ENCODE peak calls at places on chromosomes 12 and 14, in seven cellular contexts. I, T, A, Q, P, B and E are unnamed samples.

GRCh38 chr12:89708793-89709156 is at the start of gene ATP2B1:
- DNase-seq in T (peak; percentile 89), I (peak; percentile 90), B (peak; percentile 83), A (peak; percentile 94), P (peak; percentile 91), Q (peak; percentile 84), E (peak; percentile 88)

GRCh38 chr14:66072190-66072905 is 413.8 kb upstream of the CCDC196 start:
- DNase-seq in P (no peak), B (no peak), Q (no peak), I (no peak), A (no peak), T (no peak), E (no peak)

GRCh38 chr14:67941456-67942018 is 122.0 kb downstream of the RAD51B start:
- DNase-seq in A (no peak), T (no peak), I (peak; percentile 20), P (no peak), B (no peak), Q (no peak), E (no peak)

GRCh38 chr14:22411398-22411797 is 177.6 kb downstream of the DAD1 start:
- DNase-seq in Q (no peak), B (no peak), A (no peak), P (no peak), I (no peak), T (no peak), E (no peak)

GRCh38 chr14:100654025-100654813 is 67.0 kb upstream of the BEGAIN start:
- DNase-seq in A (no peak), T (no peak), Q (no peak), I (no peak), B (no peak), P (no peak), E (no peak)

GRCh38 chr12:91577586-91578539 is 395.2 kb upstream of the DCN start:
- DNase-seq in T (no peak), I (peak; percentile 66), P (peak; percentile 39), Q (no peak), A (no peak), B (no peak), E (no peak)

GRCh38 chr14:72060917-72061316 is 128.7 kb downstream of the RGS6 start:
- DNase-seq in B (no peak), P (no peak), Q (no peak), A (no peak), I (no peak), T (no peak), E (no peak)

GRCh38 chr12:109461846-109462766 is 15.0 kb downstream of the KCTD10 start:
- DNase-seq in T (peak; percentile 90), B (no peak), P (peak; percentile 32), I (peak; percentile 94), Q (peak; percentile 74), A (peak; percentile 48), E (peak; percentile 92)

GRCh38 chr12:45292486-45293195 is 76.7 kb downstream of the ANO6 start:
- DNase-seq in A (no peak), B (no peak), P (no peak), I (no peak), T (no peak), Q (peak; percentile 39), E (no peak)

GRCh38 chr14:77043177-77043983 is 14.9 kb upstream of the IRF2BPL start:
- DNase-seq in T (no peak), I (peak; percentile 93), P (peak; percentile 64), B (peak; percentile 53), A (no peak), Q (peak; percentile 69), E (no peak)

GRCh38 chr12:53380104-53380796 is at the start of gene SP1:
- DNase-seq in P (peak; percentile 95), A (peak; percentile 98), T (peak; percentile 93), B (peak; percentile 99), I (peak; percentile 95), Q (peak; percentile 98), E (peak; percentile 91)

GRCh38 chr12:88633312-88633711 is 53.0 kb upstream of the KITLG start:
- DNase-seq in I (peak; percentile 50), T (no peak), A (no peak), B (no peak), P (peak; percentile 18), Q (no peak), E (no peak)

GRCh38 chr12:63047146-63047545 is 103.9 kb downstream of the AVPR1A start:
- DNase-seq in I (no peak), P (no peak), T (no peak), B (no peak), Q (no peak), A (no peak), E (no peak)

GRCh38 chr12:132558861-132559623 is 51.3 kb downstream of the LRCOL1 start:
- DNase-seq in T (no peak), P (no peak), Q (no peak), B (no peak), A (no peak), I (no peak), E (peak; percentile 39)

GRCh38 chr12:117035287-117035686 is 63.9 kb downstream of the TESC start:
- DNase-seq in A (no peak), T (no peak), I (no peak), P (no peak), Q (no peak), B (no peak), E (no peak)

GRCh38 chr12:8081921-8082577 is at the start of gene NECAP1:
- DNase-seq in A (peak; percentile 97), T (peak; percentile 95), I (peak; percentile 90), Q (peak; percentile 94), B (peak; percentile 93), P (peak; percentile 99), E (peak; percentile 97)
- H3K4me1 ChIP-seq in A (peaks cover 19% of the 10 kb centered on the region), T (peaks cover 44% of the 10 kb centered on the region), I (peaks cover 26% of the 10 kb centered on the region), Q (peaks cover 9% of the 10 kb centered on the region), B (peaks cover 58% of the 10 kb centered on the region), P (peaks cover 32% of the 10 kb centered on the region), E (peaks cover 12% of the 10 kb centered on the region)

GRCh38 chr12:79911889-79912656 is 22.8 kb downstream of the PPP1R12A start:
- DNase-seq in A (no peak), P (peak; percentile 24), B (no peak), Q (no peak), I (peak; percentile 35), T (no peak), E (no peak)
- H3K4me1 ChIP-seq in A (peaks cover 9% of the 10 kb centered on the region), P (peaks cover 3% of the 10 kb centered on the region), B (peaks cover 38% of the 10 kb centered on the region), Q (peaks cover 4% of the 10 kb centered on the region), I (no peaks in the 10 kb centered on the region), T (peaks cover 76% of the 10 kb centered on the region), E (peaks cover 6% of the 10 kb centered on the region)

DNA sequence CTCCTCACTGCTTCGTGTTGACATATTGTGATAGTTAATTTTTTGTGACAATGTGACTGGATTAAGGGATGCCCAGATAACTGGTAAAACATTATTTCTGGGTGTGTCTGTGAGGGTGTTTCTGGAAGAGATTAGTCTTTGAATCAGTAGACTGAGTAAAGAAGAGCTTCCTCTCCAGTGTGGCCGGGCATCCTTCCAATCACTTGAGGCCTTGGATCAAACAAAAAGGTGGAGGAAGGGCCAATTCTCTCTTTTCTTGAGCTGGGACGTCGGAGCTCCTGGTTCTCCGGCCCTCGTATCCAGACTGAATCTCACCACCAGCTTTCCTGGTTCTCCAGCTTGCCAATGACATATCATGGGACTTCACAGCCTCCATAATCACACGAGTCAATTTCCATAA is 240.4 kb downstream of the CHST11 start:
- DNase-seq in B (no peak), Q (no peak), P (no peak), I (no peak), T (no peak), A (no peak), E (peak; percentile 95)
- H3K4me1 ChIP-seq in B (peaks cover 25% of the 10 kb centered on the region), Q (no peaks in the 10 kb centered on the region), P (no peaks in the 10 kb centered on the region), I (peaks cover 4% of the 10 kb centered on the region), T (peaks cover 13% of the 10 kb centered on the region), A (no peaks in the 10 kb centered on the region), E (peaks cover 59% of the 10 kb centered on the region)

GRCh38 chr12:26361964-26362363 is 166.6 kb downstream of the SSPN start:
- DNase-seq in B (no peak), T (no peak), P (no peak), I (no peak), Q (no peak), A (no peak), E (no peak)

GRCh38 chr12:26360062-26360461 is 164.7 kb downstream of the SSPN start:
- DNase-seq in P (no peak), Q (no peak), I (no peak), A (no peak), T (no peak), B (no peak), E (no peak)

GRCh38 chr12:26359576-26359975 is 164.2 kb downstream of the SSPN start:
- DNase-seq in Q (no peak), A (no peak), B (no peak), T (no peak), I (no peak), P (no peak), E (no peak)

DNA sequence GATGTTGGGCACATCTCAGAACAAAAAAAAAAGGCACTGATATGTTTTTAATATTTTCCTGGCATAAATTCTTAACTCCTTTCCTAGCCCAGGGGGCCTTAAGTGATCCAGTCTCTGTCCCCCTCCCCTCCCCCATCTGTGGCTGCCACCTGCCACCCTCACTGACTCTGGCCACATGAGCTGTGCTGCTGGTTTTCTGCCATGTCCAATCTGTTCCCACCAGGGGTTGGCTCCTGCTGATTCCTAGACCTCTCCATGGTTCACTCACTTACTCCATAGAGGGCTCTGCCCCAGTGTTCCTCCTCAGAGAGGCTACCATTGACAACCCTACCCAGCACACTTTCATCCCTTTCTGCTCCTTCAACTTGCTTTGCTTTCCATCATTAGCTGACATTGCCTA is 163.3 kb downstream of the SSPN start:
- DNase-seq in T (no peak), P (no peak), B (no peak), Q (no peak), A (no peak), I (no peak), E (no peak)
- H3K4me1 ChIP-seq in T (no peaks in the 10 kb centered on the region), P (no peaks in the 10 kb centered on the region), B (no peaks in the 10 kb centered on the region), Q (no peaks in the 10 kb centered on the region), A (no peaks in the 10 kb centered on the region), I (no peaks in the 10 kb centered on the region), E (no peaks in the 10 kb centered on the region)

DNA sequence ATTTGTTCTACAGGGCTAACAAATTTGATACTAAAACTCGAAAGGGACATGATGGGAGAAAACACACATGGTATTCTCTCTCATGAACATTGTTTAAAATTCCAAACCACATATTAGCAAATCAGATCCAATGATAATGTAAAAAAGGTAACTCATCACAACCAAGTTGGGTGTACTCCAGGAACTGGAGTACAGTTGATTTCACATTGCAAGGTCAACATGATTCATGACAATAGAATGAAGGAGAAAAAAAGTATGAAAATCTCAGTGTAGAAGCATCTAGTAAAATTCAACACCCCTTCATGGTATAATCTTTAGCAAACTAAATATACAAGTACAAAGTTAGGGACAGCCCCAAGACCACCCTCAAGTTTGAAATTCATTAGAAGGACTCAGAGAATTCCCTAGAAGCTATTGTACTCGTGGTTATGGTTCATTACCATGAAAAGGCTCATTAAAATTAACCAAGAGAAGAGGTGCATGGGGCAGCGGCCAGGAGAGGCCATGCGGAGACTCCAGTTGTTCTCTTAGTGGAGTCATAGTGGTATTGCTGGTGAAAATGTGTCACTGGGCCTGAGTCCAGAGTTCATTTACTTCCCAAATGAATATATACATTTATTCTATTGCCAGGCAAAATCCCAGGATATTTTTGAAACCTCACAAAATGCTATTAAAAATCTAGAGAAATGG is 3.1 kb upstream of the CDCA4 start:
- DNase-seq in P (no peak), I (peak; percentile 91), Q (no peak), B (no peak), A (no peak), T (no peak), E (no peak)
- H3K4me1 ChIP-seq in P (peaks cover 19% of the 10 kb centered on the region), I (peaks cover 70% of the 10 kb centered on the region), Q (peaks cover 12% of the 10 kb centered on the region), B (peaks cover 22% of the 10 kb centered on the region), A (peaks cover 11% of the 10 kb centered on the region), T (peaks cover 32% of the 10 kb centered on the region), E (peaks cover 22% of the 10 kb centered on the region)